ENCODE peak calls at places on chromosomes 4 and X, in nine cellular contexts. Y is suprapubic skin, G is tibial artery, E is lower leg skin, J is IMR-90, T is cardiac muscle cell, U is K562, R is progenitor cell of endocrine pancreas, D is nephron progenitor cell. N is an unnamed sample.

GRCh38 chr4:20356565-20356964 is 104.9 kb downstream of the SLIT2 start:
- DNase-seq in Y (no peak), G (no peak), E (no peak), J (no peak), T (peak), U (no peak), R (no peak), D (peak), N (no peak)

GRCh38 chr4:152957437-152958185 is 21.5 kb downstream of the FHDC1 start:
- DNase-seq in Y (no peak), G (peak), E (no peak), J (no peak), T (peak), U (peak), R (no peak), D (peak), N (no peak)

GRCh38 chrX:39261446-39262147 is 460.3 kb downstream of the MID1IP1 start:
- DNase-seq in Y (no peak), G (no peak), E (no peak), J (no peak), T (peak), U (peak), R (no peak), D (peak), N (no peak)

GRCh38 chr4:134278675-134279074 is 77.1 kb upstream of the PABPC4L start:
- DNase-seq in Y (no peak), G (no peak), E (no peak), J (no peak), T (no peak), U (no peak), R (no peak), D (no peak), N (no peak)

GRCh38 chr4:12409507-12410190 is 981.0 kb upstream of the HS3ST1 start:
- DNase-seq in Y (no peak), G (no peak), E (no peak), J (no peak), T (peak), U (no peak), R (no peak), D (no peak), N (no peak)

GRCh38 chrX:26889574-26889973 is 573.6 kb downstream of the PPP4R3C start:
- DNase-seq in Y (no peak), G (no peak), E (no peak), J (no peak), T (no peak), U (no peak), R (no peak), D (no peak), N (no peak)

GRCh38 chr4:177441061-177441802 is 1.0 kb downstream of the AGA start:
- DNase-seq in Y (no peak), G (no peak), E (no peak), J (peak), T (peak), U (peak), R (no peak), D (no peak), N (no peak)

GRCh38 chr4:41212221-41213203 is 1.8 kb downstream of the APBB2 start:
- DNase-seq in Y (no peak), G (no peak), E (no peak), J (peak), T (peak), U (no peak), R (no peak), D (no peak), N (no peak)

GRCh38 chr4:26860922-26861433 is 337 bp downstream of the STIM2 start:
- DNase-seq in Y (peak), G (peak), E (peak), J (peak), T (peak), U (no peak), R (peak), D (peak), N (peak)

GRCh38 chrX:55342533-55343501 is 78.1 kb upstream of the PAGE3 start:
- DNase-seq in Y (no peak), G (no peak), E (no peak), J (no peak), T (peak), U (peak), R (no peak), D (no peak), N (no peak)

GRCh38 chrX:3295731-3296130 is 50.7 kb downstream of the MXRA5 start:
- DNase-seq in Y (no peak), G (no peak), E (no peak), J (no peak), T (no peak), U (peak), R (no peak), D (peak), N (no peak)

GRCh38 chr4:183333983-183334382 is 11.8 kb upstream of the CLDN24 start:
- DNase-seq in Y (no peak), G (no peak), E (peak), J (peak), T (no peak), U (no peak), R (no peak), D (no peak), N (peak)

GRCh38 chr4:83335691-83336090 is 1.0 kb upstream of the HPSE start:
- DNase-seq in Y (no peak), G (no peak), E (no peak), J (no peak), T (peak), U (no peak), R (no peak), D (no peak), N (no peak)
- TF ChIP-seq CTCF in Y (no peak), G (no peak), E (no peak), J (no peak), T (no peak), U (no peak), R (no peak), D (no peak), N (no peak)

GRCh38 chrX:13008189-13008533 is 33.3 kb downstream of the TMSB4X start:
- DNase-seq in Y (no peak), G (no peak), E (no peak), J (peak), T (no peak), U (no peak), R (no peak), D (no peak), N (no peak)

GRCh38 chrX:13005671-13006473 is 31.0 kb downstream of the TMSB4X start:
- DNase-seq in Y (no peak), G (no peak), E (no peak), J (peak), T (no peak), U (no peak), R (no peak), D (no peak), N (no peak)

GRCh38 chrX:13009256-13009655 is 34.3 kb downstream of the TMSB4X start:
- DNase-seq in Y (no peak), G (no peak), E (no peak), J (no peak), T (no peak), U (no peak), R (no peak), D (no peak), N (no peak)

GRCh38 chrX:13008851-13009250 is 33.9 kb downstream of the TMSB4X start:
- DNase-seq in Y (no peak), G (no peak), E (no peak), J (no peak), T (no peak), U (no peak), R (no peak), D (no peak), N (no peak)

GRCh38 chrX:13007519-13008188 is 32.7 kb downstream of the TMSB4X start:
- DNase-seq in Y (no peak), G (no peak), E (no peak), J (peak), T (peak), U (no peak), R (no peak), D (no peak), N (no peak)
- TF ChIP-seq CTCF in Y (no peak), G (no peak), E (no peak), J (no peak), T (no peak), U (no peak), R (no peak), D (no peak), N (no peak)

GRCh38 chrX:99301990-99302389 is 1108.1 kb downstream of the PCDH19 start:
- DNase-seq in Y (no peak), G (no peak), E (no peak), J (no peak), T (no peak), U (peak), R (no peak), D (no peak), N (no peak)
- TF ChIP-seq CTCF in Y (no peak), G (no peak), E (no peak), J (no peak), T (no peak), U (no peak), R (peak), D (peak), N (peak)

GRCh38 chrX:70332600-70332999 is 42.7 kb downstream of the KIF4A start:
- DNase-seq in Y (no peak), G (no peak), E (no peak), J (no peak), T (no peak), U (peak), R (no peak), D (no peak), N (no peak)
- TF ChIP-seq CTCF in Y (no peak), G (no peak), E (no peak), J (no peak), T (peak), U (peak), R (peak), D (no peak), N (peak)

GRCh38 chr4:4851081-4851480 is 8.4 kb upstream of the MSX1 start:
- DNase-seq in Y (no peak), G (peak), E (no peak), J (no peak), T (no peak), U (no peak), R (no peak), D (no peak), N (no peak)

GRCh38 chr4:4853371-4853823 is 6.1 kb upstream of the MSX1 start:
- DNase-seq in Y (no peak), G (peak), E (no peak), J (no peak), T (no peak), U (no peak), R (no peak), D (no peak), N (no peak)

GRCh38 chr4:4851906-4852305 is 7.6 kb upstream of the MSX1 start:
- DNase-seq in Y (no peak), G (peak), E (no peak), J (no peak), T (no peak), U (no peak), R (no peak), D (no peak), N (no peak)

GRCh38 chr4:4853921-4854648 is 5.4 kb upstream of the MSX1 start:
- DNase-seq in Y (no peak), G (peak), E (no peak), J (no peak), T (no peak), U (no peak), R (no peak), D (no peak), N (no peak)

DNA sequence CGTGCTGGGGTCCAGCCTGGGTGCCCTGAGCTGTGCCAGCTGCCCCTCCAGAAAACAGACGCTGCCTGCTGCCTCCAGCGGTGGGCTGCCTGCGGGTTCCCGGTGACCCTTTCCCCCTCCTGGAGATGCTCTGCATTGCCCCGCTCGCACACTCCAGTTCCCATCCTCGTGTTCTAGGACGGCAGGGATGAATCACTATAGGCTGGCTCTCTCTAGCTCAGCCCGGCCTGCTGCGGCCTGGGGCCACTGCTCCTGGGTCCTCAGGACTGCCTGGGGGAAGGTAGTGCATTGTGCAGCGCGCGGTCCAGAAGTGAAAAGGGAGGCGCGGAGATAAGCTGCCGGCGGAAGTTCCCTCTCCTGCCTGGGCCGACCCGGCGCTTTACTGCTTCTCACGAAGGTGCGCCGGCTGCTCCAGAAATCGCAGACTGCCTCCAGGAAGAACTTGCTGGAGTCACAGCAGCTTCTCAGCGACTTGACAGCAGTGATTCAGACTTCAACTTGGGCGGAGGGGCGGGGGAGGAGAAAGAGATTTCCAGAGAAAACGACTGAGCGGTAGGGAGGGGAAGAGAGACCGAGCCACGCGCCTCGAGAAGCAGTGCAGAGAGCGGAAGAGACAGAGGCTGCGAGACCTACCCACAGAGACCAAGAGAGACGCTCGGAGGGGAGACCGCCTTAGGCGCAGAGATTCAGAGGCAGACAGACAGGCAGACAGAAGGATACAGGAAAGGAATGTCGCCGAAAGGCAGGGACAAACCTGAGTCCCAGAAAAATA is 6.7 kb upstream of the MSX1 start:
- DNase-seq in Y (no peak), G (peak), E (no peak), J (peak), T (peak), U (peak), R (no peak), D (peak), N (no peak)
- TF ChIP-seq CTCF in Y (peak), G (no peak), E (no peak), J (peak), T (peak), U (no peak), R (peak), D (peak), N (peak)

GRCh38 chr4:126603851-126604250 is 1028.9 kb upstream of the INTU start:
- DNase-seq in Y (no peak), G (no peak), E (no peak), J (no peak), T (no peak), U (no peak), R (no peak), D (no peak), N (no peak)

GRCh38 chr4:126603210-126603609 is 1029.5 kb upstream of the INTU start:
- DNase-seq in Y (no peak), G (no peak), E (no peak), J (no peak), T (no peak), U (no peak), R (no peak), D (no peak), N (no peak)

DNA sequence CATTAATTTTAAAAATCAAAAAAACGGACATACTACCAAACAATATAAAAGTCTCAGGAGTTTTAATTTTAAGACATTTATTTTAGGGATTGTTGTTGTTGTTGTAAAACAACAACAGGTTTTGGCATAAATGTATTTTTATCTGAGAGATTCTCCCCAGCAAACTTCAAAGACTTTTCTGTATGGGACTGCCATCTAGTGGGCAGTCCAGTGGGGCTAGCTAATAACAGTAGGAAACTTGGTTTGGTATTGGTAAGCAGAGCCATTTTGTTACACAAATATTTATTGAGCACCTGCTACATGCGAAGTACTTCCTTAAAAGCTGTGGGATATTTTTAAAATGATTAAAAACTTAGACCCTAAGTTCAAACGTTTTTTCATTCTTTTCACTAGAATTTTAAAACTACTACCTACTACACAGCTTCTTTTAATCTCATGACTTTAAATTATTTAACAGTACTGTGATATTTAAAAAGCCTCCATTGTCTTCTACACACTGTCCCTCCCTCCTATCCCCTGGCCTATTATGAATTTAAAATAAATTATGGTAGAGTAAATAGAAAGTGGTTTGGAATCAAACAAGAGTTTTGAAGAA is 1028.4 kb upstream of the INTU start:
- DNase-seq in Y (no peak), G (no peak), E (no peak), J (peak), T (peak), U (peak), R (no peak), D (peak), N (no peak)
- TF ChIP-seq CTCF in Y (peak), G (peak), E (no peak), J (peak), T (peak), U (peak), R (peak), D (peak), N (peak)

GRCh38 chr4:37781134-37781455 is 45.4 kb upstream of the PGM2 start:
- DNase-seq in Y (no peak), G (no peak), E (no peak), J (no peak), T (no peak), U (no peak), R (no peak), D (no peak), N (no peak)

DNA sequence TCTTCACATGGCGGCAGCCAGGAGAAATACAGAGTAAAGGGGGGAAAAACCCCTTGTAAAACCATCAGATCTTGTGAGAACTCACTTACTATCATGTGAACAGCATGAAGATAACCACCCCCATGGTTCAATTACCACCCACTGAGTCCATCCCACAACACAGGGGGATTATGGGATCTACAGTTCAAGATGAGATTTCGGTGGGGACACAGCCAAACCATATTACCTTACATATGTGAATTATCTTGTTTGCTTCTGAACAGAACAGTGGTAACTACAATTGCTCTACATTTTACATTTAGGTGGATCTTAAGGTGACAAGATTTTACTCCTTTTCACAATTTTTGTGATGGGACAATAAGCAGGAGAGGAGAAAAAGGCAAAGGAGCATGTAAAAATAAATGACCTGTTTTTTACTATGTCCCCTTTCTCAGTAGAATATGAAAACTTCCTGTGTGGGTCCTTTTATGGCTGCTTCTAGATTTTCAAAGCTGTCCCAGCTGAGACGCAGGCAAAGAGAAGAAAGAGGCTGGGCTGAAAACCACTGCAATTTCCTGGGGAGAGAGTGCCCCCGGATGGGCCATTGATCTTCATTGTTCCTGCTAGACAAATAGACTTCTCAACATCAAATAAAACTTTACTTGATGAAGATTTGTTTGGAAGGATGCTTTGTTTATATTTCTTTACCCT is 45.9 kb upstream of the PGM2 start:
- DNase-seq in Y (no peak), G (no peak), E (no peak), J (no peak), T (peak), U (no peak), R (no peak), D (no peak), N (no peak)
- TF ChIP-seq CTCF in Y (no peak), G (no peak), E (no peak), J (no peak), T (peak), U (no peak), R (no peak), D (no peak), N (no peak)

DNA sequence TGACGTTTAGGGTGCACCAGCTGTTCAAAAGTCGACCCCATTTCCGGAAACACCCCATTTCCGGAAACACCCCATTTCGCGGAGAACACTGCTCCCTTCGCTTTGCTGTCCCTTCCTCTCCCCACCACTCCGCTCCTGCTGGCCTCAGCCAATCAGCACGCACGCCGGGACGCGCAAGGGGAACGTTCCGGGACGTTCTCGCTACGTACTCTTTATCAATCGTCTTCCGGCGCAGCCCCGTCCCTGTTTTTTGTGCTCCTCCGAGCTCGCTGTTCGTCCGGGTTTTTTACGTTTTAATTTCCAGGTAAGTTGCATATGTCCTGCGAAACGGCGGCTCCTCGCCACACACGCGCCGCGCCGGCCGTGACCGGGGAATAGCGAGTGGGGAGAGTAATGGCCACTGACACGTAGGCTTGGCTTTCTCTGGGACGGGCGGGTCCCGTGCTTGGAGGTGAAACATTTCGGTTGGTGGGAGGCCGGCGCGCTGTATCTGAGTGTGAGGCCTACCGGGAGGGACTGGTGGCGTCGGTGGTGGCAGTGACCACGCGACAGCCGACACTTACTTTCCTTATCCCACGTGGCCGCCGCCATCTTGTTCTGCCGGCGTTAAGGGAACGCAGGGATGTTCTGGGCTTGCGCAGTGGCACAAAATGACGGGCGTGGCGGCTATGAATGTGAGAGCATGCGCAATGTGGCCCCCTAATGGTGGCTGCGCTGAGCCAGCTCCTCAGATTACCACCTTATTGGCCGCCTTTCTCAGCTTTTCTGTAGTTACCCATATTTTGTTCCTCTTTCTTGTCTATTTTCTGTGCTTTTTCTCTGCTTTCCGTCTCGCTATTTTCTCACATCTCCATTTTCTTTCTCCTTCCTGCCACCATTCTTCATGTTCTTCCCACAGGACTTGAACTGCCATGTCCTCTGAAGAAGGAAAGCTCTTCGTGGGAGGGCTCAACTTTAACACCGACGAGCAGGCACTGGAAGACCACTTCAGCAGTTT is at the start of gene RBM3:
- DNase-seq in Y (peak), G (peak), E (peak), J (peak), T (peak), U (peak), R (peak), D (peak), N (peak)
- TF ChIP-seq CTCF in Y (no peak), G (peak), E (no peak), J (peak), T (peak), U (peak), R (peak), D (peak), N (peak)

DNA sequence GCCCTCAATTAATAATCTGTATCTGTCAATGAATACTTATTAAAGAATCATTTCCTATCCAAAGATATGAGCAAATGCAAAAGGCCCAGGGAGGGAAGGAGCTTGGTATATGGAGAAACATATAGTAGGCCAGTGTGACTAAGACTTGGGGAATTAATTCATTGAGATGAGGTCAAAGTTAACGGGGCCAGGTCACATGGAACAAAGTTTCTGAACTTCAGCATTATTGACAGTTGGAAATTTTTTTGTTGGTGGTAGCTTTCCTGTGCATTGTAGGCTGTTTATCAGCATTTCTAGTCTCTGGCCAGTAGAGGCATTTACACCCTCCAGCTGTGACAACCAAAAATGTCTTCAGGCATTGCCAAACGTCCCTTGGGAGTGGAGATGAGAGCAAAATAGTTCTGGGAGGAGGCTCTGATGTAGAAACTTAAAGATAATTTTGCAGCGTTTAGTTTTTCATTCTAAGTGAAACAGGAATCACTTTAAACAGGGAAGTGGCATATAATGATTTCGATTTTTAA is 202.0 kb downstream of the SLC4A4 start:
- DNase-seq in Y (no peak), G (no peak), E (no peak), J (no peak), T (peak), U (no peak), R (no peak), D (no peak), N (no peak)
- TF ChIP-seq CTCF in Y (no peak), G (no peak), E (no peak), J (no peak), T (peak), U (no peak), R (no peak), D (peak), N (peak)